ENCODE peak calls at places on chromosomes 4 and X, in four cellular contexts. X is upper lobe of right lung, F is gastrocnemius medialis, G is SK-N-SH. E is an unnamed sample.

GRCh38 chr4:14967982-14968381 is 34.3 kb upstream of the CPEB2 start:
- DNase-seq in F (no peak), G (no peak), X (no peak), E (no peak)

GRCh38 chr4:147138171-147138570 is 192.5 kb upstream of the TTC29 start:
- DNase-seq in X (no peak), G (no peak), F (no peak), E (no peak)

GRCh38 chrX:152020895-152021294 is 46.4 kb upstream of the GABRE start:
- DNase-seq in X (no peak), G (no peak), F (no peak), E (no peak)

GRCh38 chr4:1081689-1082040 is 31.7 kb downstream of the RNF212 start:
- DNase-seq in X (no peak), G (no peak), F (no peak), E (no peak)

GRCh38 chr4:78683352-78683751 is 92.8 kb upstream of the BMP2K start:
- DNase-seq in F (no peak), G (no peak), X (no peak), E (peak)

GRCh38 chr4:143626134-143626859 is 74.2 kb downstream of the FREM3 start:
- DNase-seq in X (no peak), G (no peak), F (peak), E (peak)

GRCh38 chr4:54716478-54717065 is 58.8 kb downstream of the KIT start:
- DNase-seq in G (no peak), X (no peak), F (no peak), E (no peak)

GRCh38 chr4:88211473-88212252 is 53.2 kb upstream of the ABCG2 start:
- DNase-seq in X (no peak), F (no peak), G (peak), E (no peak)

GRCh38 chr4:39446842-39447573 is 11.7 kb downstream of the RPL9 start:
- DNase-seq in G (no peak), F (peak), X (peak), E (peak)

GRCh38 chr4:168631241-168632151 is 134.6 kb downstream of the PALLD start:
- DNase-seq in X (peak), G (peak), F (peak), E (no peak)

GRCh38 chr4:139083533-139084424 is 68.2 kb downstream of the NOCT start:
- DNase-seq in X (peak), G (peak), F (peak), E (peak)
- TF ChIP-seq CTCF in X (peak), G (peak), F (peak), E (peak)

DNA sequence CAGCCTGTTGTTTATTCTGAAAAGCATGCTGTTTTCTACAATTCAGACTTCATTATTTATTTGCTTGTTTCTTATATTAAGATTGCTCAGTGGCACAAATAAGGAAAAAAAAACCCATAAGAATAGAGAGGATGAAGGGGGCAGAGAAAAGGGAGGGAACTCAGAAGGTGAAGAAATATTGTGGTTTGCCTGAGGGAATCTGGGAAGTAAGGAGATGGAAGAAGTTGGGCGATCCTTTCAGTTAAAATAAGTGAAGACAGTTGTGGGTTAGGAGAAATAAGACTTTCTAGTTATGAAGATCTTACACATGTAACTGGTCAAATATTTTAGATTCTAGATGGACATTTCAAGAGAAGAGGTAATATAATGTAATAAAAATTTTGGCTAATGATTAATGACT is 138.8 kb upstream of the LIMCH1 start:
- DNase-seq in G (no peak), F (no peak), X (no peak), E (no peak)
- H3K4me3 ChIP-seq in G (no peak), F (no peak), X (no peak), E (no peak)

GRCh38 chr4:145792429-145792828 is 112.5 kb downstream of the C4orf51 start:
- DNase-seq in F (no peak), G (no peak), X (no peak), E (no peak)
- TF ChIP-seq CTCF in F (no peak), G (no peak), X (no peak), E (no peak)

GRCh38 chrX:49075347-49075746 is 1.5 kb upstream of the PRAF2 start:
- DNase-seq in F (no peak), G (no peak), X (no peak), E (no peak)

GRCh38 chrX:49070988-49071387 is 2.8 kb downstream of the PRAF2 start:
- DNase-seq in G (no peak), F (no peak), X (no peak), E (no peak)

GRCh38 chrX:49071877-49072711 is 1.7 kb downstream of the PRAF2 start:
- DNase-seq in G (peak), X (peak), F (peak), E (no peak)

GRCh38 chrX:49072712-49073095 is 1.1 kb downstream of the PRAF2 start:
- DNase-seq in X (no peak), G (peak), F (no peak), E (no peak)

DNA sequence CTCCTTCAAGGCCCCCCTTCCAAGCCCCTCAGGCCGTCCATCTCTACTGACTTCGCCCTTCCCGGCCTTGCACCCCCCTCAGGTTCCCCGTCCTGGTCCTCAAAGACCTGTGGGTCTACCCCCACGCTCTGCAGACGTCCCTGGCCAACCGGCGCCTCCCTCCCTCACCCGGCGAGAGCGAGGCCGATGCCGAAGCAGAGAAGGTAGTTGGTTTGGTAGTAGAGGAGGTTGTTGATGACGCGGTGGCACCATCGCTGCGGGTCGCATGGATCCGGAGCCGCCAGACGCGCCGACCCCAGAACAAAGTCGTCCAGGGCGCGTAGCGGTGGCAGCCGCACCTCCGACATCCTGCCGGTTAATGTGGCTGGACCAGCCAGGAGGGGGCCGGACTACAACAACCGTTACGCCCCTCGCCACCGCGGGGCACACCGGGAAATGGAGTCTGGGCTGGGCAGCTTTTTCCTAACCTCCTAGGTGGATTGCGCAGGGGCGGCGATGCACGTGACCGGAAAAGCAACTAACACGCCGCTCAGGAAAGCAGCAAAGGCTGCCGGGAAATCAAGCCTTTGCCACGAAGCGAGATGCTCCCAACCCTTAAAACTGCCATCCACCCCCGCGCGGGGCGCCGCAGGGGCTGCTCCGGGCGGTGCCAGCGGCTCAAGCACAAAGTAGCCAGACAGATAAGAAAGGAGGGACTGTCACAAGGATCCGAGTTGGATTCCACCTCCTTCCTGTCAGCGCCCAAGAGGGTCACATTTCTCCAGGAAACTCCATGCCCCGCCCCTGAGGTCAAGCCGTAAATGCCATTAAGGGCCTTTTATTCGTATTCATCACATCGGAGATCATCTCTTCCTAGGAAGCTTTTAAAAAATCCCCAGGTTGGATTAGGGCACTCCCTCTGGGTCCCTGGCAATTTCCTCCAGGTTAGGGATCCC is at the start of gene PRAF2:
- DNase-seq in G (peak), X (peak), F (peak), E (peak)
- H3K4me3 ChIP-seq in G (peak), X (peak), F (peak), E (peak)

DNA sequence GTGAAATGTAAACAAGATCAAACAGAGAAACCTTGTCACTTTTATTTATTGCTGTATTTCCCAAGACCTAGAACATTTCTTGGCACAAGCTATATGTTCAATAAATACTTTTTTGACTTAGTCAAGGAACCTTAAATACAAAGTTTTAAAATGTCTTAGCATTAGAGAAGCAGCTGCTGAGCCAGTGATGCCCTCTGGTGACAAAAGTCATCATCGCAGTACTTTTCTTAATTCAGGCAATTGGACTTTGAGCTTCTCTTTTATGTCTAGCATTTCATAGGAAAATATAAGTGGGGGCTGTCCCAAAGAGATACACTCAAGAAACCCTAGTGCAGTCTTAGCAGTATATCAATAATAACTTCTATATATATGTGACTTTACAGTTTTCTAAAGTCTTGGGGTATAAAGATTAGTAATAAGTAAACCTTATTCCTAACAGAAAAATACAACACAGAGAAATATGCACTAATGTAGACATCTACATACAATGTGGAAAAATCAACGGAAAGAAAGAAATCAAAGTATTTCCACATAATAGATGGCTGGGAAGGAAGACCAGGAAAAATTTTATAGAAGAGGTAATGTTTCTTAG is 118.4 kb downstream of the DTHD1 start:
- DNase-seq in F (no peak), X (no peak), G (no peak), E (peak)
- TF ChIP-seq CTCF in F (peak), X (peak), G (peak), E (peak)